ENCODE peak calls at places on chromosomes 12 and 14, in eight cellular contexts. V is RWPE1, H is GM23338, J is kidney, R is sigmoid colon, W is body of pancreas, K is HFF-Myc, C is stomach. P is an unnamed sample.

GRCh38 chr14:56887211-56887610 is 76.9 kb upstream of the OTX2 start:
- DNase-seq in K (no peak), C (no peak), H (peak; percentile 73), R (no peak), V (no peak), W (no peak), J (no peak), P (no peak)

GRCh38 chr12:5441497-5442236 is 9.8 kb downstream of the NTF3 start:
- DNase-seq in C (no peak), H (peak; percentile 64), J (no peak), R (no peak), V (no peak), K (no peak), W (peak; percentile 54), P (no peak)

GRCh38 chr12:102430661-102431060 is 49.7 kb downstream of the IGF1 start:
- DNase-seq in C (no peak), H (no peak), W (no peak), K (no peak), V (no peak), J (no peak), R (no peak), P (no peak)

GRCh38 chr14:48842785-48843184 is 743.4 kb downstream of the RPS29 start:
- DNase-seq in H (no peak), V (no peak), K (no peak), J (no peak), W (no peak), R (no peak), C (no peak), P (no peak)

GRCh38 chr12:110102255-110102654 is 21.9 kb upstream of the IFT81 start:
- DNase-seq in J (no peak), V (peak; percentile 88), H (peak; percentile 98), C (no peak), W (no peak), R (no peak), K (no peak), P (no peak)

GRCh38 chr12:6748761-6749160 is 4.2 kb downstream of the MLF2 start:
- DNase-seq in C (no peak), K (no peak), W (no peak), V (no peak), R (no peak), H (no peak), J (peak; percentile 77), P (no peak)

GRCh38 chr12:64538146-64538545 is 72.1 kb upstream of the RASSF3 start:
- DNase-seq in C (no peak), J (no peak), K (no peak), W (no peak), R (no peak), V (no peak), H (no peak), P (no peak)

GRCh38 chr14:96363751-96364336 is 518 bp downstream of the GSKIP start:
- DNase-seq in C (peak; percentile 67), R (peak; percentile 70), K (no peak), H (peak; percentile 67), J (no peak), W (peak; percentile 57), V (peak; percentile 36), P (no peak)

GRCh38 chr12:89084751-89085150 is 267.6 kb downstream of the DUSP6 start:
- DNase-seq in C (no peak), V (no peak), K (no peak), W (no peak), R (no peak), H (no peak), J (no peak), P (no peak)

GRCh38 chr14:76267322-76268012 is 108.5 kb upstream of the ESRRB start:
- DNase-seq in W (peak; percentile 65), C (peak; percentile 45), J (peak; percentile 87), V (peak; percentile 71), R (peak; percentile 69), H (peak; percentile 80), K (no peak), P (no peak)

GRCh38 chr14:100585448-100586152 is 1.6 kb downstream of the BEGAIN start:
- DNase-seq in C (no peak), V (no peak), J (peak; percentile 73), H (no peak), R (peak; percentile 25), W (peak; percentile 5), K (no peak), P (peak; percentile 89)

GRCh38 chr12:88538697-88539096 is 41.6 kb downstream of the KITLG start:
- DNase-seq in K (no peak), V (no peak), H (no peak), R (no peak), J (no peak), W (peak; percentile 16), C (no peak), P (no peak)

GRCh38 chr12:95215925-95216324 is 1.3 kb downstream of the FGD6 start:
- DNase-seq in K (no peak), C (no peak), W (no peak), H (peak; percentile 51), J (no peak), V (peak; percentile 64), R (no peak), P (no peak)

GRCh38 chr12:106918746-106919145 is 37.0 kb upstream of the TMEM263 start:
- DNase-seq in H (peak; percentile 88), V (peak; percentile 24), J (no peak), K (no peak), C (no peak), R (no peak), W (no peak), P (no peak)

DNA sequence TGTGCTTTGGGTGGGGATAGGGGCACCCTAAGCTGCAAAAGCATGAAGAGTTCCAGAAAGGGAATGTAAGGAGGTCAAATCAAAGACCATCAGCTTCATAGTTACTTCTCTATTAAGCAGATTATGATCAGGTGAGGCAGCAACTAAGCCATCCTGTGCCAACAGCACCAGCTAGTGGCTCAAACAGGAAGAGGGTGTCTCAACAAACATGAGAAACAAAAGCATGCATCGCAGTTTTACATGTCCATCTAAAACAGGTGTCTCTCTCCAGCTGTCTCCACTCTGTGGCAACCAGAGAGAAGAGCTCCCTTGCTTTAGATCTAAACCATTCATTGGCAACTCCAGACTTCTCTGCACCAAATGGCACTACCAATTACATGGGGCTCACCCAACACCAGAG is 52.9 kb downstream of the ACTN1 start:
- DNase-seq in H (peak; percentile 43), K (no peak), C (no peak), W (no peak), V (peak; percentile 13), R (no peak), J (no peak), P (no peak)
- TF ChIP-seq CTCF in H (peak; percentile 68), K (peak; percentile 53), C (no peak), W (no peak), V (no peak), R (no peak), J (peak; percentile 11), P (peak; percentile 73)

GRCh38 chr12:121875582-121875981 is 13.0 kb upstream of the PSMD9 start:
- DNase-seq in R (no peak), H (no peak), V (no peak), C (no peak), K (no peak), J (no peak), W (no peak), P (no peak)

GRCh38 chr12:121871501-121871900 is 12.8 kb upstream of the HPD start:
- DNase-seq in C (no peak), K (no peak), R (no peak), W (no peak), J (no peak), V (no peak), H (no peak), P (no peak)

DNA sequence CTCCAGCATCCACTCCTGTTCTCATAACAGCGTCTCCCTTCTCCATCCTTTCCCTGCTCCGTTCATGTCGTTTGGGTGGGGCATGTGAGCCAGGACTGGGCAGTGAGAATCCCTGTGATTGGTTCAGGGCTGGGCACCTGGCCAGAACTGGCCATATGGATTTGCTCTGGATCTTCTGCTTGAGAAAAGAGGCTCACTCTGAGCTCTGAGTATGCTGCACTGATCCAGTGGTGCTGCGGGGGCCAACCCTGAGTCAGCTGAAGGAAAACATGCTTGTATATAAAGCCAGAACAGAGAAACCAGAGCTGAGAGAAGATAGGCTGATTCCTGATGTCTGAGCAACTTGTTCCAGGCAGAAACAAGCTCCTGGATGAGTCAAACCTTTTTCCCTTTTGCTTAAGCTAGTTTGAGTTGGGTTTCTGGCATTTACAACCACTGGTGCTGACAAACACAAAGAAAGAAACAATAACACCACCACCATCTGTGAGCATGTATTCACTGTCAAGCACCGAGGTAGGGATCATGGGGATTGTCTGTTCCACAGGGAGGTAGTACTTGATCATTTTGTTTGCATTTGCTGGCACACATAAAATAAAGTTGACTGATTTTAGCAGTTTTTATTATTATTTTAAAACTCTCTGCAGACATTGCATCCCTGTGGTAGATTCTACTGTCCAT is 14.0 kb upstream of the HPD start:
- DNase-seq in C (peak; percentile 42), V (peak; percentile 42), W (peak; percentile 27), K (peak; percentile 94), J (no peak), R (peak; percentile 94), H (no peak), P (no peak)
- TF ChIP-seq CTCF in C (no peak), V (no peak), W (no peak), K (no peak), J (no peak), R (no peak), H (no peak), P (no peak)

GRCh38 chr12:14558377-14559051 is 9.2 kb downstream of the PLBD1 start:
- DNase-seq in J (no peak), H (no peak), R (no peak), C (no peak), K (no peak), W (no peak), V (no peak), P (no peak)

GRCh38 chr12:14557966-14558365 is 9.7 kb downstream of the PLBD1 start:
- DNase-seq in W (no peak), C (no peak), K (no peak), R (no peak), J (no peak), V (no peak), H (no peak), P (no peak)

GRCh38 chr12:14548609-14549008 is 19.1 kb downstream of the PLBD1 start:
- DNase-seq in J (no peak), C (no peak), H (no peak), R (no peak), V (no peak), K (no peak), W (no peak), P (no peak)

DNA sequence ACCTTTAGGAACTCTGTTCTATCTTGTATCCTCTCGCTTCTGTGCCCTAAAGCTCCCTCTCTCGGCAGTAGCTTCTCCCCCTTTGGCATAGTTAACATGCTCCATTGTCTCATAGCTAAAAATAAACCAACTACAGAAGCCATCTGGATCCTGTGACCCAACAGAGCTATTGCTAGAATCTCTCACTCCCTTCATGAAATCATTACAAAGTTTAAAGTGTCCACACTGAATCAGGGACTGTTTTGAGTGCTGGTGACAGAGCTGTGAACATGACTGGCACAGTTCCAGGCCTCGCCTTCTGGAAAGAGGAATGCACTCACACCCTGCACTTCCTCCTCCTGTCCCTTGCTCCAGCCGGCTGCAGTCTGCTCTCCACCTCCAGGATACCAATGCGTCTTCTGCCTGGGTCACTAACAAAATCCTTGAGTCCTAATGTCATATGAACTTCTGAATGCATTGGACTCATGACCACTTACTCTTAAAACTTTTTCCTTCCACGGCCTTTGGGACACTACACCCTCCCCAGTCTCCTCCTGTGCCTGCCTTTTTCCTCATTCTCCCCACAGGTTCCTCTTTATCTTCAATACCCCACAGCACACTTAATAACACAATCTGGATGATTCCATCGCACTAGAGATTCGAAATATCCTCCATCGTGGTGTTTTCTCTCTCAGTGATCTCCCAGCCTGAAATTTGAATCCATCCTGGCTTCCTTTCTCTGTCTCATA is 13.2 kb downstream of the PLBD1 start:
- DNase-seq in C (peak; percentile 92), W (peak; percentile 91), R (peak; percentile 87), J (peak; percentile 94), K (no peak), H (no peak), V (peak; percentile 15), P (no peak)
- TF ChIP-seq CTCF in C (no peak), W (no peak), R (no peak), J (no peak), K (no peak), H (peak; percentile 17), V (no peak), P (peak; percentile 46)

GRCh38 chr14:105374389-105374788 is 23.9 kb upstream of the TEX22 start:
- DNase-seq in R (no peak), H (no peak), K (no peak), J (no peak), V (peak; percentile 52), W (no peak), C (no peak), P (no peak)
- TF ChIP-seq CTCF in R (no peak), H (no peak), K (no peak), J (no peak), V (no peak), W (no peak), C (no peak), P (no peak)